ENCODE peak calls at places on chromosome 3, in seven cellular contexts. V, I, G, K, C, A and P are unnamed samples.

GRCh38 chr3:44929782-44930181 is 46.2 kb downstream of the ZDHHC3 start:
- DNase-seq in V (no peak), I (no peak), G (no peak), K (no peak), C (no peak), A (no peak), P (no peak)

GRCh38 chr3:81592101-81592500 is 169.3 kb downstream of the GBE1 start:
- DNase-seq in V (peak; percentile 3), I (no peak), G (peak; percentile 11), K (no peak), C (peak; percentile 8), A (peak; percentile 47), P (no peak)

GRCh38 chr3:67655364-67656121 is 1.1 kb upstream of the SUCLG2 start:
- DNase-seq in V (peak; percentile 78), I (no peak), G (peak; percentile 37), K (peak; percentile 20), C (no peak), A (peak; percentile 15), P (no peak)

GRCh38 chr3:144770813-144771400 is 799.3 kb downstream of the DIPK2A start:
- DNase-seq in V (no peak), I (no peak), G (peak; percentile 33), K (no peak), C (peak; percentile 10), A (peak; percentile 66), P (no peak)

GRCh38 chr3:187315872-187316271 is 24.3 kb upstream of the MASP1 start:
- DNase-seq in V (no peak), I (no peak), G (no peak), K (no peak), C (no peak), A (no peak), P (no peak)

GRCh38 chr3:71874618-71875017 is 89.7 kb upstream of the PROK2 start:
- DNase-seq in V (no peak), I (no peak), G (no peak), K (no peak), C (no peak), A (no peak), P (no peak)

GRCh38 chr3:135192929-135193328 is 397.9 kb downstream of the EPHB1 start:
- DNase-seq in V (no peak), I (peak; percentile 41), G (no peak), K (no peak), C (no peak), A (no peak), P (no peak)

GRCh38 chr3:100725935-100726334 is 16.6 kb downstream of the TFG start:
- DNase-seq in V (peak; percentile 77), I (no peak), G (no peak), K (no peak), C (no peak), A (no peak), P (no peak)

GRCh38 chr3:159884661-159885402 is 103.8 kb upstream of the IL12A start:
- DNase-seq in V (peak; percentile 22), I (no peak), G (peak; percentile 44), K (no peak), C (no peak), A (peak; percentile 74), P (no peak)

GRCh38 chr3:19946291-19946831 is 536 bp upstream of the RAB5A start:
- DNase-seq in V (peak; percentile 32), I (no peak), G (no peak), K (no peak), C (no peak), A (no peak), P (no peak)

GRCh38 chr3:144966560-144966959 is 994.9 kb downstream of the DIPK2A start:
- DNase-seq in V (no peak), I (no peak), G (no peak), K (no peak), C (no peak), A (no peak), P (no peak)

GRCh38 chr3:14377838-14378169 is 24.6 kb upstream of the SLC6A6 start:
- DNase-seq in V (peak; percentile 21), I (no peak), G (no peak), K (no peak), C (no peak), A (no peak), P (no peak)

GRCh38 chr3:100650651-100651611 is 41.5 kb downstream of the ADGRG7 start:
- DNase-seq in V (no peak), I (no peak), G (peak; percentile 16), K (no peak), C (no peak), A (peak; percentile 85), P (no peak)

GRCh38 chr3:45958333-45958791 is 15.1 kb downstream of the CXCR6 start:
- DNase-seq in V (no peak), I (no peak), G (no peak), K (no peak), C (no peak), A (peak; percentile 18), P (no peak)

GRCh38 chr3:149763565-149763964 is 11.3 kb upstream of the COMMD2 start:
- DNase-seq in V (peak; percentile 15), I (no peak), G (peak; percentile 10), K (no peak), C (no peak), A (no peak), P (no peak)

GRCh38 chr3:125300416-125300815 is 74.7 kb downstream of the ZNF148 start:
- DNase-seq in V (no peak), I (no peak), G (no peak), K (no peak), C (peak; percentile 20), A (peak; percentile 85), P (no peak)

GRCh38 chr3:66402596-66403267 is 98.1 kb downstream of the LRIG1 start:
- DNase-seq in V (no peak), I (no peak), G (no peak), K (no peak), C (no peak), A (no peak), P (no peak)

GRCh38 chr3:67515778-67516177 is 138.6 kb downstream of the SUCLG2 start:
- DNase-seq in V (no peak), I (no peak), G (no peak), K (no peak), C (no peak), A (peak; percentile 19), P (no peak)

GRCh38 chr3:188941103-188941502 is 230.7 kb upstream of the TPRG1 start:
- DNase-seq in V (no peak), I (no peak), G (no peak), K (peak; percentile 31), C (no peak), A (no peak), P (no peak)

DNA sequence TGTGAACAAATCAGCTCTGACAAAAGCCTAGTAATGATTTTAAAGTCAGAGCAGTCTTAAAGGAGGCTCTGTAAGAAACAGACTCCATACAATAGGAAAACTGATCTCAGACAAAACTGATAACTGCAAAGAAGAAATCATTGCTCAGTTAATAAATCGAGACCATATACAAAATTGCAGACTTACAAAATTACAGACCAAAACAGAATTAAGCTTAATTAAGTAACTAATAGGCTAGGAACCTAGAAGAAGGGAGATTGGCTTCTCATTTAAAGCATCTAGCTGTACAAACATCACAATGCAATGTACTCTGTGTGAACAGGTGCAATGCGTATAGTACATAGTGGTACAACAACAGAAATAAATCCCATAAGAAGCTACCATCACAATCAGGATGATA is 46.3 kb downstream of the ZBTB20 start:
- DNase-seq in V (peak; percentile 10), I (no peak), G (no peak), K (no peak), C (no peak), A (no peak), P (no peak)
- H3K4me3 ChIP-seq in V (peak overlapping the region; percentile 54), I (peak overlapping the region; percentile 50), G (no peak overlapping the region), K (peak overlapping the region; percentile 40), C (no peak overlapping the region), A (no peak overlapping the region), P (peak overlapping the region; percentile 56)

DNA sequence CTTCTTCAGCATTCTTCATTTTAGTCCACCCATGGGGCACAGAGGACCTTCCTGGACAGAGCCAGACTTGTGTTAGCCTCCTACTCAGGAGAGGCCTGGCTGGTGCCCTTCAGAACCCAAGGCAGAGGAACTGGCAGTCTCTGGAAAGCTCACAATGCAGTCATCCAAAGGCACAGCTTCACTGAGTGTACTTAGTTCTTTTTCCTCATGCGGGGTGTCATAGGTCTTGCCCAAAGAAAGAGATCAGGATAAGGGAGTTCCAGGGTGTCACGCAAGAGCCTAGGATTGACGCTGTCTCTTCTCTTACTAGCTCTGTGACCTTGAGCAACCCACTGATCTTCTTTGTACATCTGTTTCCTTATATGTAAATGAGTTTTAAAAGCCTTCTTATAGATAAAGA is 58.7 kb downstream of the CD200 start:
- DNase-seq in V (no peak), I (no peak), G (no peak), K (no peak), C (no peak), A (peak; percentile 89), P (no peak)
- H3K4me3 ChIP-seq in V (no peak overlapping the region), I (no peak overlapping the region), G (no peak overlapping the region), K (no peak overlapping the region), C (no peak overlapping the region), A (no peak overlapping the region), P (no peak overlapping the region)

GRCh38 chr3:173586176-173586575 is 188.6 kb downstream of the NLGN1 start:
- DNase-seq in V (no peak), I (no peak), G (no peak), K (no peak), C (no peak), A (no peak), P (no peak)

GRCh38 chr3:173587055-173587454 is 189.5 kb downstream of the NLGN1 start:
- DNase-seq in V (no peak), I (no peak), G (no peak), K (no peak), C (no peak), A (no peak), P (no peak)

GRCh38 chr3:173589116-173589515 is 191.6 kb downstream of the NLGN1 start:
- DNase-seq in V (no peak), I (no peak), G (no peak), K (no peak), C (no peak), A (no peak), P (no peak)

GRCh38 chr3:173584834-173585831 is 187.6 kb downstream of the NLGN1 start:
- DNase-seq in V (no peak), I (peak; percentile 71), G (peak; percentile 1), K (no peak), C (no peak), A (peak; percentile 32), P (no peak)

DNA sequence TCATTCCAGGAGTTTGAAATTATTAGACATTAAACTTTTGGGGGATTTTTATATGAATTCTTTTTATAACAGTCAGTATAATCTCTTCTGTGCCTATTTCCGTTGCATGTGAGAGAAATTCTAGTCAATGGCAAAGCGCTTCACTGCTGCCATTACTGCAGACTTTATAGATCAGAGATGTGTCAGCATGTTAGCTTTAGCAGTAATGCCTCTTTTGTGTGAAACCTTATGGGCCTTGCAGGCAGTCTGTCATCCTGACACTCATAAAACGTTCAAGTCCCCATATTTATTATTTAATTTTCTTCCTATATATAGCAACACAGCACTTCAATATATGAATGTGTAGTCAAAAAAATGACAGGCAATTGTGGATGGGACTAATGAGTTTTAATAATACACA is 191.0 kb downstream of the NLGN1 start:
- DNase-seq in V (no peak), I (no peak), G (no peak), K (no peak), C (no peak), A (no peak), P (no peak)
- H3K4me3 ChIP-seq in V (no peak overlapping the region), I (no peak overlapping the region), G (no peak overlapping the region), K (no peak overlapping the region), C (no peak overlapping the region), A (no peak overlapping the region), P (no peak overlapping the region)

DNA sequence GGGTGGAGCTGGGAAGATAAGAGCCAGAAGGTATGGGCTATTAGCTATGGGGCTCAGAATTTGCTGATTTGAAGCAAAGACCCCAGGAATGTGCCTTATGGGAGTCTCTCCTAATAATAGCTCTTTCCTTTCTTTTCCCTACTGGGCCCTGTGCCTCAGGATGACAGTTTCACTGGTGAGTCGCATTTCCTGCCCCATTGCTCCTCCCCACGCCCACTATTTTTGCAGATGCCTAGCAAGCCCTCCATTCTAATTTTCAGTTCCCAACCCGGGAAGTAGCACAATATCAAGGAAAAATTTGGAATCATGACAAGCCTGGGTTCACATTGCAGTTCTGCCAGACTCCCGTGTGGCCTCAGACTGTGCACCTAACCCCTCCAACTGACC is 583 bp downstream of the IL17RE start:
- DNase-seq in V (no peak), I (no peak), G (no peak), K (no peak), C (no peak), A (peak; percentile 44), P (no peak)
- H3K4me3 ChIP-seq in V (peak overlapping the region; percentile 72), I (no peak overlapping the region), G (no peak overlapping the region), K (peak overlapping the region; percentile 53), C (peak overlapping the region; percentile 23), A (peak overlapping the region; percentile 22), P (peak overlapping the region; percentile 46)